ENCODE peak calls at places on chromosomes 1 and 21, in seven cellular contexts. K, G, X, V, Q, L and D are unnamed samples.

GRCh38 chr1:154463512-154463990 is 38.5 kb upstream of the TDRD10 start:
- DNase-seq in V (no peak), Q (no peak), G (no peak), K (no peak), L (no peak), X (no peak), D (no peak)

GRCh38 chr1:79079770-79080169 is 73.2 kb upstream of the ADGRL4 start:
- DNase-seq in K (no peak), X (no peak), G (peak), Q (peak), L (peak), V (peak), D (no peak)

GRCh38 chr1:205965039-205965630 is 21.9 kb upstream of the SLC26A9 start:
- DNase-seq in V (no peak), Q (no peak), K (no peak), G (no peak), L (no peak), X (peak), D (no peak)

GRCh38 chr21:43922949-43923348 is 57.9 kb downstream of the AGPAT3 start:
- DNase-seq in L (no peak), Q (no peak), V (no peak), K (no peak), G (no peak), X (no peak), D (peak)

GRCh38 chr1:82330330-82330729 is 529.6 kb downstream of the ADGRL2 start:
- DNase-seq in G (no peak), X (no peak), L (no peak), Q (no peak), K (no peak), V (no peak), D (no peak)

GRCh38 chr21:44884059-44884458 is 10.6 kb upstream of the PTTG1IP start:
- DNase-seq in Q (no peak), X (no peak), L (peak), K (no peak), V (no peak), G (no peak), D (no peak)

GRCh38 chr1:77846966-77847365 is 41.5 kb upstream of the NEXN start:
- DNase-seq in Q (no peak), V (no peak), K (no peak), G (no peak), L (no peak), X (no peak), D (no peak)

GRCh38 chr1:160813215-160813614 is 17.2 kb downstream of the LY9 start:
- DNase-seq in L (peak), Q (peak), G (peak), X (no peak), K (peak), V (no peak), D (no peak)

GRCh38 chr1:245118066-245118465 is 36.7 kb upstream of the KIF26B start:
- DNase-seq in X (no peak), V (no peak), G (no peak), Q (no peak), K (no peak), L (no peak), D (no peak)

GRCh38 chr1:7261490-7261889 is 476.2 kb downstream of the CAMTA1 start:
- DNase-seq in G (no peak), X (peak), V (no peak), Q (no peak), L (no peak), K (no peak), D (no peak)

GRCh38 chr1:28887835-28888682 is 26.3 kb upstream of the EPB41 start:
- DNase-seq in G (no peak), Q (peak), L (no peak), X (peak), V (no peak), K (peak), D (no peak)

GRCh38 chr1:195899762-195900352 is 708.4 kb downstream of the KCNT2 start:
- DNase-seq in X (no peak), G (no peak), Q (no peak), L (peak), K (no peak), V (no peak), D (no peak)

GRCh38 chr1:12230549-12231275 is 882 bp downstream of the VPS13D start:
- DNase-seq in V (no peak), Q (peak), K (peak), G (no peak), X (peak), L (peak), D (peak)

GRCh38 chr1:3415260-3415952 is 39.1 kb upstream of the ARHGEF16 start:
- DNase-seq in L (no peak), V (no peak), G (no peak), K (no peak), Q (no peak), X (no peak), D (no peak)

GRCh38 chr21:33089439-33089838 is 19.5 kb downstream of the OLIG1 start:
- DNase-seq in L (no peak), V (no peak), Q (no peak), G (no peak), K (no peak), X (no peak), D (no peak)

GRCh38 chr1:231522931-231523642 is 5.4 kb upstream of the TSNAX start:
- DNase-seq in V (no peak), X (no peak), G (no peak), Q (no peak), K (no peak), L (no peak), D (no peak)

GRCh38 chr21:45163413-45164123 is 89.2 kb downstream of the ADARB1 start:
- DNase-seq in Q (no peak), G (no peak), L (no peak), K (no peak), V (no peak), X (no peak), D (no peak)

GRCh38 chr1:97820470-97821188 is 100.2 kb downstream of the DPYD start:
- DNase-seq in Q (no peak), L (peak), V (no peak), K (peak), G (peak), X (peak), D (no peak)

GRCh38 chr1:45543599-45544417 is 6.8 kb upstream of the AKR1A1 start:
- DNase-seq in Q (no peak), V (no peak), L (no peak), K (peak), X (no peak), G (no peak), D (no peak)

GRCh38 chr1:54360165-54361005 is 45.8 kb downstream of the SSBP3 start:
- DNase-seq in Q (no peak), L (no peak), K (peak), X (no peak), V (no peak), G (no peak), D (no peak)

GRCh38 chr1:222555992-222556615 is 8.2 kb upstream of the HHIPL2 start:
- DNase-seq in L (no peak), V (no peak), K (no peak), X (no peak), G (no peak), Q (no peak), D (no peak)

GRCh38 chr1:10232213-10232612 is 21.8 kb downstream of the KIF1B start:
- DNase-seq in Q (no peak), G (no peak), K (no peak), X (no peak), V (no peak), L (no peak), D (no peak)

GRCh38 chr1:225825606-225826005 is 15.7 kb downstream of the EPHX1 start:
- DNase-seq in X (no peak), Q (no peak), K (no peak), L (no peak), V (no peak), G (no peak), D (no peak)

GRCh38 chr1:48039088-48040049 is 42.2 kb upstream of the TRABD2B start:
- DNase-seq in Q (no peak), K (no peak), X (no peak), L (peak), V (no peak), G (no peak), D (no peak)

GRCh38 chr1:11946647-11947046 is 12.1 kb downstream of the PLOD1 start:
- DNase-seq in G (no peak), K (no peak), Q (no peak), X (no peak), V (no peak), L (no peak), D (no peak)

GRCh38 chr1:34754878-34755637 is at the start of gene GJB5:
- DNase-seq in K (no peak), X (no peak), V (no peak), L (peak), G (peak), Q (peak), D (no peak)

GRCh38 chr1:111334169-111334568 is 43.5 kb downstream of the CHIA start:
- DNase-seq in L (peak), Q (peak), X (peak), V (no peak), K (peak), G (peak), D (peak)

GRCh38 chr1:172338295-172338735 is 82.2 kb upstream of the C1orf105 start:
- DNase-seq in K (no peak), Q (no peak), G (no peak), X (no peak), L (no peak), V (no peak), D (no peak)

DNA sequence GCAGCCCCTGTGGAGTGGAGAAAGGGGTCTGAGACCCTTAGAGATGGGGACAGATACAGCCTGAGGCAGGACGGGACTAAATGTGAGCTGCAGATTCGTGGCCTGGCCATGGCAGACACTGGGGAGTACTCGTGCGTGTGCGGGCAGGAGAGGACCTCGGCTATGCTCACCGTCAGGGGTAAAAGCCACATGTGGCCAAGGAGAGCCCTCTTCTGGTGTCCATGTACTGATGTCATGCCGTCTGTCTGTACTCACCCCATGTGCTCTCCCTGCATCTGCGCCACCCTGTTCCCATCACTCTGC is 84.7 kb downstream of the OBSCN start:
- DNase-seq in Q (no peak), G (no peak), X (no peak), V (no peak), K (no peak), L (no peak), D (no peak)
- H2AFZ ChIP-seq in Q (no peak), G (no peak), X (no peak), V (no peak), K (no peak), L (no peak), D (no peak)

GRCh38 chr1:170768929-170769328 is 105.0 kb downstream of the PRRX1 start:
- DNase-seq in K (no peak), L (no peak), X (peak), G (no peak), V (no peak), Q (no peak), D (no peak)

GRCh38 chr1:170765279-170765678 is 101.3 kb downstream of the PRRX1 start:
- DNase-seq in G (no peak), X (no peak), Q (no peak), V (no peak), K (no peak), L (no peak), D (no peak)

GRCh38 chr1:170770254-170770653 is 106.3 kb downstream of the PRRX1 start:
- DNase-seq in L (no peak), K (no peak), X (no peak), G (no peak), V (no peak), Q (no peak), D (no peak)

GRCh38 chr1:170765712-170766330 is 101.9 kb downstream of the PRRX1 start:
- DNase-seq in L (peak), G (peak), V (no peak), K (no peak), Q (no peak), X (peak), D (no peak)
- H2AFZ ChIP-seq in L (no peak), G (no peak), V (no peak), K (no peak), Q (no peak), X (no peak), D (peak)

GRCh38 chr1:18746981-18747380 is 112.5 kb downstream of the TAS1R2 start:
- DNase-seq in X (no peak), G (no peak), L (no peak), K (no peak), Q (no peak), V (no peak), D (no peak)
- H2AFZ ChIP-seq in X (no peak), G (no peak), L (no peak), K (no peak), Q (no peak), V (no peak), D (no peak)

GRCh38 chr21:39754811-39755210 is 9.8 kb downstream of the IGSF5 start:
- DNase-seq in X (no peak), Q (no peak), V (no peak), G (no peak), L (no peak), K (no peak), D (no peak)
- H2AFZ ChIP-seq in X (no peak), Q (no peak), V (no peak), G (no peak), L (no peak), K (no peak), D (no peak)

GRCh38 chr1:52567943-52568342 is 15.1 kb upstream of the TUT4 start:
- DNase-seq in L (no peak), G (no peak), V (no peak), Q (no peak), K (no peak), X (no peak), D (no peak)
- H2AFZ ChIP-seq in L (peak), G (peak), V (peak), Q (no peak), K (no peak), X (peak), D (peak)